ENCODE peak calls at places on chromosome 7, in four cellular contexts. J is IMR-90, C is cardiac muscle cell, V is spleen. E is an unnamed sample.

GRCh38 chr7:116633131-116633988 is 38.6 kb upstream of the MET start:
- DNase-seq in J (no peak), C (no peak), V (no peak), E (no peak)

GRCh38 chr7:142338633-142339501 is 81.0 kb upstream of the PRSS58 start:
- DNase-seq in J (peak), C (peak), V (no peak), E (peak)

GRCh38 chr7:131027287-131027773 is 293.3 kb upstream of the KLF14 start:
- DNase-seq in J (peak), C (no peak), V (no peak), E (no peak)

GRCh38 chr7:15977663-15978062 is 291.2 kb upstream of the MEOX2 start:
- DNase-seq in J (peak), C (no peak), V (no peak), E (no peak)

GRCh38 chr7:43294080-43294630 is 181.7 kb downstream of the HECW1 start:
- DNase-seq in J (peak), C (no peak), V (no peak), E (no peak)

GRCh38 chr7:99035723-99036530 is 108.0 kb downstream of the SMURF1 start:
- DNase-seq in J (no peak), C (no peak), V (no peak), E (no peak)

GRCh38 chr7:79272066-79272669 is 181.3 kb downstream of the MAGI2 start:
- DNase-seq in J (peak), C (peak), V (no peak), E (no peak)

GRCh38 chr7:96695581-96695980 is 14.1 kb downstream of the SEM1 start:
- DNase-seq in J (no peak), C (no peak), V (no peak), E (no peak)

GRCh38 chr7:141433698-141434097 is 117.5 kb upstream of the AGK start:
- DNase-seq in J (no peak), C (no peak), V (no peak), E (no peak)

GRCh38 chr7:100034871-100035510 is 14.6 kb upstream of the ZSCAN21 start:
- DNase-seq in J (peak), C (no peak), V (no peak), E (no peak)

GRCh38 chr7:98278408-98278807 is 3.1 kb upstream of the BRI3 start:
- DNase-seq in J (no peak), C (no peak), V (no peak), E (no peak)

GRCh38 chr7:71173955-71174354 is 42.0 kb downstream of the GALNT17 start:
- DNase-seq in J (no peak), C (no peak), V (no peak), E (no peak)

GRCh38 chr7:31476073-31476745 is 37.7 kb upstream of the ITPRID1 start:
- DNase-seq in J (no peak), C (no peak), V (no peak), E (no peak)

GRCh38 chr7:21412291-21412896 is 15.5 kb upstream of the SP4 start:
- DNase-seq in J (no peak), C (no peak), V (no peak), E (no peak)

GRCh38 chr7:101990811-101991418 is 173.5 kb downstream of the CUX1 start:
- DNase-seq in J (no peak), C (no peak), V (peak), E (no peak)

GRCh38 chr7:103524042-103524907 is 78.3 kb upstream of the SLC26A5 start:
- DNase-seq in J (peak), C (peak), V (no peak), E (no peak)

GRCh38 chr7:130063036-130063435 is 7.3 kb upstream of the KLHDC10 start:
- DNase-seq in J (peak), C (peak), V (peak), E (peak)

GRCh38 chr7:142866361-142867096 is 11.7 kb downstream of the EPHB6 start:
- DNase-seq in J (no peak), C (peak), V (no peak), E (peak)

GRCh38 chr7:47941136-47941844 is 7.0 kb downstream of the PKD1L1 start:
- DNase-seq in J (peak), C (no peak), V (peak), E (no peak)

GRCh38 chr7:2214636-2215035 is 18.1 kb downstream of the MAD1L1 start:
- DNase-seq in J (no peak), C (no peak), V (no peak), E (no peak)

GRCh38 chr7:46153951-46154787 is 233.1 kb upstream of the IGFBP3 start:
- DNase-seq in J (no peak), C (no peak), V (no peak), E (no peak)

GRCh38 chr7:122886357-122887081 is at the start of gene CADPS2:
- DNase-seq in J (peak), C (peak), V (peak), E (peak)

GRCh38 chr7:51180092-51180491 is 136.5 kb downstream of the COBL start:
- DNase-seq in J (no peak), C (no peak), V (no peak), E (no peak)

GRCh38 chr7:44973610-44974401 is 5.0 kb downstream of the MYO1G start:
- DNase-seq in J (no peak), C (no peak), V (no peak), E (peak)
- TF ChIP-seq CTCF in J (peak), C (peak), V (peak), E (no peak)

GRCh38 chr7:11315687-11316258 is 342.1 kb downstream of the PHF14 start:
- DNase-seq in J (no peak), C (no peak), V (no peak), E (no peak)

GRCh38 chr7:11319491-11320274 is 346.0 kb downstream of the PHF14 start:
- DNase-seq in J (no peak), C (no peak), V (no peak), E (no peak)

GRCh38 chr7:11317766-11318165 is 344.1 kb downstream of the PHF14 start:
- DNase-seq in J (no peak), C (no peak), V (no peak), E (no peak)

DNA sequence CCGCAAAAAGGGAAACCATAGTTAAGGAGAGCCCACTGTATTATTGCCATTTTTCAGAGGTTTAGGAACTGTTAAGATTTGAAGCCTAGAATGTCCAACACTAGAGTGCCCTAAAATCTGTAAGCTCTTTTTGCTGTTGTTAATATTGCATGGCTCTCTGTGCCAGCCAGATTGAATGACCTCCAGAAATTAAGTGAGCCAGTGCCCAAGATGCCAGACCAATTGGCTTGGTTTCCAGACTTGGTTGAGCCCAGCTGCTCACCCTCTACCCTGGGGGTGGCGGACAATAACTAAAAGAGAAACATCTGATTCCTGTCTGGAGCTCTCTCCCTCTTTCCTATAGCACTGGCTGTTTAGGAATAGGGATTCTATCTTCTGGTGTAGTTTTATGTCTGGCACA is 340.1 kb downstream of the PHF14 start:
- DNase-seq in J (no peak), C (no peak), V (no peak), E (no peak)
- TF ChIP-seq CTCF in J (no peak), C (no peak), V (no peak), E (no peak)

DNA sequence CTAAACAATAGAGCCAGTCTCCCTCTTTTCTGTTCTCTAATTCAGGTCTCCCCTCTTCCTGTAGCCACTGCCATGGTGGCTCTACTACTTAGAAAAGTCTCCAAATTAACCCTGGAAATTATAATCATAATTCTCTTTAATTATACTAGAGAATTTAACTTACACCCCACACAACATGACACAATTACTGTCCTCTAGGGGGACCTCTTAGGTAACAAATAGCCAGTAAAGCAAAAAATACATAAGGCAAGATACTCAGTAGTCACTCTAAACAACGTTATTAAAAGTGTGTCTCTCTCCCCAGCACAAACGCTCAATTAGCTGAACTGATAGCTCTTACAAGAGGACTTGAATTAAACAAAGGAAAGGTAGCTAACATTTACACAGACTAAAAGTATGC is 44.3 kb upstream of the ZNF107 start:
- DNase-seq in J (no peak), C (no peak), V (no peak), E (no peak)
- TF ChIP-seq CTCF in J (no peak), C (no peak), V (no peak), E (no peak)

DNA sequence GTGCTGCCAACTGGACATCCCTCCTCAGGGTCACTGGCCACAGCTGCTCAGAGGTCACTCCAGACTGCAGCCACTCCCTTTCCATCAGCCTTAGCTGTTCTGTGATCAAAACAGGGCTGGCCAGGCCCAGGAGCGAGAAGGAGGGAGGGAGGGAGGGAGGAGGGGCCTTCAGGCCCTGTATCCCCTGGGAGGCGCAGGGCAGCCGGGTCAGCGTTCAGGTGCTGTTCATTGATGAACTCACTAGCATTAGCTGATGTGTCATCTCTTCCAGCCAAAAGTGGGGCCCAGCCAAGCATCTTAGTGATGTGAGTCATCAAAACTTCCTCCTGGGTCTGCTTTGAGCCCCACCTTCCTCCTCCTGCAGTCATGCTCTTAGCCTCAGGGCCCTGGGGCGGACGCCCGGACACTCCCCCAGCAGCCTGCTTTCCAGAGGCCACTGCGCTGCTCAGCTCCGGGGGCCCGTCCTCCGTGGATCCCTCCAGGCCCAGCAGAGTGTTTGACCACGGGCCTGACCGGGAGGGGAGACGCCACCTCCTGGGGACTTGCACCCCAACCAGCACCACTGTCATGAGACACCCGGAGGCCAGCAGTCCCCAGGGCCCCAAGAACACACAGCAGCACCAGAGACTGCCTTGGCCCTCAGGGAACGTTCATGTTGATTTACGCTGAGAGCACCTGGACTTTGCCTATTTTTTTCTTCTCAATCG is 149.2 kb downstream of the PRKAG2 start:
- DNase-seq in J (peak), C (no peak), V (no peak), E (no peak)
- TF ChIP-seq CTCF in J (peak), C (no peak), V (no peak), E (no peak)

GRCh38 chr7:28200598-28200997 is 20.0 kb upstream of the JAZF1 start:
- DNase-seq in J (no peak), C (no peak), V (no peak), E (no peak)

GRCh38 chr7:28207486-28208158 is 27.0 kb upstream of the JAZF1 start:
- DNase-seq in J (no peak), C (no peak), V (no peak), E (no peak)

GRCh38 chr7:28202222-28202621 is 21.6 kb upstream of the JAZF1 start:
- DNase-seq in J (no peak), C (no peak), V (no peak), E (no peak)

GRCh38 chr7:28203498-28204240 is 23.1 kb upstream of the JAZF1 start:
- DNase-seq in J (no peak), C (no peak), V (no peak), E (no peak)

DNA sequence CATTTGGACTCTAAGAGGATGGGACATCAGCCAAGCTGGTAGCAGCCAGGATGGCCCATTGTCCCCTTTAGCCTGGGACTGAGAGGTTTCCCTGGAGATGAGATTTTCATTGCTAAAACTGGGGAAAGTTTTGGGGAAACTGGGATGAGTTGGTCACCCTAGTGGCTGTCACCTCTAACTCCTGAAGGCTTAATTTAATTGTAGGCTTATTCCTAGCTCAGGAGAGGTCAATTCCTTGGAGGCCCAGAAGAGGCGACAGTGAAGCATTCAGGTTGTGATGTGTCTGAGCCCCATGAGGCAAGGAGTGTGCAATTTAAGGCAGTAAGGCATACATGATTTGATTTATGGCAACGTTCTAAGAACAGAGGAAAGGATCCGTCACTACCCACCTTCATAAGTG is 24.9 kb upstream of the JAZF1 start:
- DNase-seq in J (no peak), C (no peak), V (no peak), E (no peak)
- TF ChIP-seq CTCF in J (no peak), C (no peak), V (no peak), E (no peak)

GRCh38 chr7:1176891-1177373 is 16.9 kb upstream of the ZFAND2A start:
- DNase-seq in J (peak), C (peak), V (peak), E (peak)
- TF ChIP-seq CTCF in J (peak), C (peak), V (peak), E (peak)

GRCh38 chr7:139033346-139034114 is 2.3 kb downstream of the ZC3HAV1L start:
- DNase-seq in J (no peak), C (no peak), V (no peak), E (no peak)

GRCh38 chr7:139034336-139034735 is 1.5 kb downstream of the ZC3HAV1L start:
- DNase-seq in J (peak), C (no peak), V (no peak), E (no peak)

GRCh38 chr7:139036901-139037300 is 1.1 kb upstream of the ZC3HAV1L start:
- DNase-seq in J (no peak), C (no peak), V (no peak), E (no peak)

GRCh38 chr7:139035588-139036353 is at the start of gene ZC3HAV1L:
- DNase-seq in J (peak), C (peak), V (peak), E (peak)

DNA sequence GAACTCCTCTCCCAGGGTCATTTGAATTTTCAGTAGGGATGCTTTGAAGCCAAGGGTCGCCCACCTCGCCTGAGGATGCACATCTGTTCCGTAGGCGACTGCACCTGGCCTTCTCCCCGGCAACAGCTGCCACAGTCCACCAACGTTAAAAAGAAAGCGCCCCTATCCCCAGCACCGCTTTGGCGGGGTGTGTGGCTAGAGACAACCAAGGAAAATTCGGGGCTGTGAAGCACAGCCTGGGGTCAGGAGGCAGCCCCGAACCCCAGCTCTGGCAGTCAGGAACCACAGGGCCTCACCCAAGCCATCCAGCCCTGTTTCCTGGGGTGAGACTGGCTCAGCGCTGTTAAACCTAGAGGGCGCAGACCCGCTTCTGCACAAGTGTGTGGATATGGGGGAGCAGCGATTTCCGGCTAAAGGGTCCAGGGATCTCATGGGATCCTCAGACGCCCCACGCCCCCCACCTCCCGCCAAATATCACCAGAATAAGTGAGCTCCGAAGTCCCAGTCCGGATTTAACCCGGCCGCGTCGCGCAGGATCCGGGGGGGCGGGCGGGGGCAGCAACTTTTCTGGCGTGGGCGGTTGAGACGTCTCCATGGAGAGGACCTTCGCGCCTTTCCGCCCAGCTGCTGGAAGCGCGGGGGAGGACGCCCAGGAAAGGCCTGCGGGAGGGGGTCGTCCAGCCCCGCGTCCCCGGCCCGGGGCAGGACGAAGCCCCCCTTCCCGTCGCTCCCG is 821 bp downstream of the ZC3HAV1L start:
- DNase-seq in J (peak), C (no peak), V (no peak), E (no peak)
- TF ChIP-seq CTCF in J (no peak), C (peak), V (no peak), E (no peak)

DNA sequence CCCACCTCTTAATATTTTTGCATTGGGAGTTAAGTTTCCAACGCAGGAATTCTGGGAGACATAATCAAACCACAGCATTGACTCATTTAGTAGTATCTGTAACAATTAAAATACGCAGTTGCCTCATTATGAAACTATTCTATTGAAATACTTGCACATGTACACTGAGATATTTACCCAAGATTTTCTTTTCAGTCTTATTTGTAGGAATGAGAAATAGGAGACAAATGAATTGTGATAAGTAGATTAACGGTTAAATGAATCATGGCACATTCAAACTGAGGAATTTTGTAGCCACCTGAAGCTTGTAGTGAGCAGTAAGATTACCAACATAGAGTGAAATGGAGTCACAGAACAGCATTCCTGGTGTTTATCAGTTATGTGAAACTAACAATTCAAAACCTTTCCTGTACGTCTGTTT is 18.1 kb downstream of the RP9 start:
- DNase-seq in J (peak), C (no peak), V (no peak), E (no peak)
- TF ChIP-seq CTCF in J (no peak), C (no peak), V (no peak), E (no peak)

E was measured in endothelial cell.